ENCODE peak calls at places on chromosomes 12 and 14, in six cellular contexts. One of them, this sample, is unnamed.

GRCh38 chr12:47860279-47860841 is 40.7 kb upstream of the HDAC7 start:
- DNase-seq in CD8-positive, alpha-beta T cell: no peak
- DNase-seq in esophagus squamous epithelium: no peak
- DNase-seq in endodermal cell: no peak
- DNase-seq in BE2C: no peak
- DNase-seq in pancreas: no peak
- DNase-seq in this sample: no peak

GRCh38 chr12:113471619-113472171 is at the start of gene LHX5:
- DNase-seq in CD8-positive, alpha-beta T cell: no peak
- DNase-seq in esophagus squamous epithelium: no peak
- DNase-seq in endodermal cell: peak; percentile 86
- DNase-seq in BE2C: no peak
- DNase-seq in pancreas: no peak
- DNase-seq in this sample: no peak

GRCh38 chr12:75208851-75209781 is 523 bp downstream of the KCNC2 start:
- DNase-seq in CD8-positive, alpha-beta T cell: no peak
- DNase-seq in esophagus squamous epithelium: no peak
- DNase-seq in endodermal cell: peak; percentile 96
- DNase-seq in BE2C: no peak
- DNase-seq in pancreas: peak; percentile 22
- DNase-seq in this sample: no peak

GRCh38 chr14:102234331-102235264 is 70.4 kb downstream of the MOK start:
- DNase-seq in CD8-positive, alpha-beta T cell: no peak
- DNase-seq in esophagus squamous epithelium: no peak
- DNase-seq in endodermal cell: peak; percentile 53
- DNase-seq in BE2C: peak; percentile 49
- DNase-seq in pancreas: no peak
- DNase-seq in this sample: no peak

GRCh38 chr12:71865166-71865713 is 25.7 kb downstream of the TBC1D15 start:
- DNase-seq in CD8-positive, alpha-beta T cell: no peak
- DNase-seq in esophagus squamous epithelium: no peak
- DNase-seq in endodermal cell: no peak
- DNase-seq in BE2C: peak; percentile 11
- DNase-seq in pancreas: no peak
- DNase-seq in this sample: no peak

GRCh38 chr12:93533310-93533709 is 39.2 kb upstream of the SOCS2 start:
- DNase-seq in CD8-positive, alpha-beta T cell: no peak
- DNase-seq in esophagus squamous epithelium: no peak
- DNase-seq in endodermal cell: peak; percentile 22
- DNase-seq in BE2C: no peak
- DNase-seq in pancreas: no peak
- DNase-seq in this sample: no peak

GRCh38 chr14:95098984-95099599 is 58.2 kb downstream of the DICER1 start:
- DNase-seq in CD8-positive, alpha-beta T cell: peak; percentile 21
- DNase-seq in esophagus squamous epithelium: no peak
- DNase-seq in endodermal cell: peak; percentile 83
- DNase-seq in BE2C: peak; percentile 68
- DNase-seq in pancreas: peak; percentile 27
- DNase-seq in this sample: no peak

GRCh38 chr12:109193896-109194295 is 77.5 kb downstream of the ACACB start:
- DNase-seq in CD8-positive, alpha-beta T cell: no peak
- DNase-seq in esophagus squamous epithelium: no peak
- DNase-seq in endodermal cell: peak; percentile 25
- DNase-seq in BE2C: no peak
- DNase-seq in pancreas: no peak
- DNase-seq in this sample: no peak

GRCh38 chr12:47156167-47156736 is 76.5 kb upstream of the AMIGO2 start:
- DNase-seq in CD8-positive, alpha-beta T cell: no peak
- DNase-seq in esophagus squamous epithelium: no peak
- DNase-seq in endodermal cell: no peak
- DNase-seq in BE2C: no peak
- DNase-seq in pancreas: peak; percentile 75
- DNase-seq in this sample: no peak

GRCh38 chr12:3044141-3044630 is 33.0 kb upstream of the TSPAN9 start:
- DNase-seq in CD8-positive, alpha-beta T cell: no peak
- DNase-seq in esophagus squamous epithelium: no peak
- DNase-seq in endodermal cell: no peak
- DNase-seq in BE2C: no peak
- DNase-seq in pancreas: no peak
- DNase-seq in this sample: no peak

GRCh38 chr14:64845878-64846277 is 33.8 kb downstream of the SPTB start:
- DNase-seq in CD8-positive, alpha-beta T cell: no peak
- DNase-seq in esophagus squamous epithelium: no peak
- DNase-seq in endodermal cell: no peak
- DNase-seq in BE2C: no peak
- DNase-seq in pancreas: no peak
- DNase-seq in this sample: no peak

GRCh38 chr12:23525450-23526072 is 423.9 kb downstream of the SOX5 start:
- DNase-seq in CD8-positive, alpha-beta T cell: no peak
- DNase-seq in esophagus squamous epithelium: no peak
- DNase-seq in endodermal cell: no peak
- DNase-seq in BE2C: no peak
- DNase-seq in pancreas: no peak
- DNase-seq in this sample: no peak

GRCh38 chr12:78398750-78399149 is 465.8 kb upstream of the SYT1 start:
- DNase-seq in CD8-positive, alpha-beta T cell: no peak
- DNase-seq in esophagus squamous epithelium: no peak
- DNase-seq in endodermal cell: no peak
- DNase-seq in BE2C: no peak
- DNase-seq in pancreas: no peak
- DNase-seq in this sample: no peak

GRCh38 chr14:55889124-55889523 is 229.1 kb upstream of the PELI2 start:
- DNase-seq in CD8-positive, alpha-beta T cell: no peak
- DNase-seq in esophagus squamous epithelium: no peak
- DNase-seq in endodermal cell: no peak
- DNase-seq in BE2C: no peak
- DNase-seq in pancreas: no peak
- DNase-seq in this sample: no peak

GRCh38 chr12:53365245-53365904 is 14.6 kb upstream of the SP1 start:
- DNase-seq in CD8-positive, alpha-beta T cell: no peak
- DNase-seq in esophagus squamous epithelium: no peak
- DNase-seq in endodermal cell: no peak
- DNase-seq in BE2C: peak; percentile 38
- DNase-seq in pancreas: no peak
- DNase-seq in this sample: no peak

GRCh38 chr14:51715250-51715649 is 63.5 kb downstream of the FRMD6 start:
- DNase-seq in CD8-positive, alpha-beta T cell: no peak
- DNase-seq in esophagus squamous epithelium: no peak
- DNase-seq in endodermal cell: no peak
- DNase-seq in BE2C: no peak
- DNase-seq in pancreas: no peak
- DNase-seq in this sample: no peak

DNA sequence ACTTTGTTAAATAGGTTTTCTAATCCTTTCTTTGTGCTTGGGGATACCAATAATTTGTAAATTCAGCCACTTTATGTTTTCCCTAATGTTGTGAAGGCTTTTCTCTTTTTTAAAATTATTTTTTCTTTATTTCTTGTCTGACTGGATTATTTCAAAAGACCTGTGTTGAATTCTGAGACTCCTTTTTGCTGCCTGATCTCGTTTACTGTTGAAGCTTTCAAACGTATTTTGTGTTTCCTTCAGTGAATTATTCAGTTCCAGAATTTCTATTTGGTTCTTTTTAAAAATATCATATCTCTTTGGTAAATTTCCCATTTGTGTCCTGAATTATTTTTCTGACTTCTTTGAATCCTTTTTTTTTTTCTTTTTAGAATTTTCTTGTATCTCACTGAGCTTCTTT is 241.6 kb downstream of the LRIG3 start:
- DNase-seq in CD8-positive, alpha-beta T cell: no peak
- DNase-seq in esophagus squamous epithelium: no peak
- DNase-seq in endodermal cell: no peak
- DNase-seq in BE2C: no peak
- DNase-seq in pancreas: no peak
- DNase-seq in this sample: no peak
- H3K4me1 ChIP-seq in CD8-positive, alpha-beta T cell: no peaks in the 10 kb centered on the region
- H3K4me1 ChIP-seq in esophagus squamous epithelium: no peaks in the 10 kb centered on the region
- H3K4me1 ChIP-seq in endodermal cell: no peaks in the 10 kb centered on the region
- H3K4me1 ChIP-seq in BE2C: no peaks in the 10 kb centered on the region
- H3K4me1 ChIP-seq in pancreas: no peaks in the 10 kb centered on the region
- H3K4me1 ChIP-seq in this sample: no peaks in the 10 kb centered on the region

GRCh38 chr14:80587096-80587724 is 354.3 kb downstream of the CEP128 start:
- DNase-seq in CD8-positive, alpha-beta T cell: no peak
- DNase-seq in esophagus squamous epithelium: no peak
- DNase-seq in endodermal cell: no peak
- DNase-seq in BE2C: no peak
- DNase-seq in pancreas: no peak
- DNase-seq in this sample: no peak
- TF ChIP-seq CTCF in CD8-positive, alpha-beta T cell: peak; percentile 22
- TF ChIP-seq CTCF in esophagus squamous epithelium: peak; percentile 54
- TF ChIP-seq CTCF in endodermal cell: peak; percentile 70
- TF ChIP-seq CTCF in BE2C: peak; percentile 66
- TF ChIP-seq CTCF in pancreas: peak; percentile 22
- TF ChIP-seq CTCF in this sample: peak; percentile 33

GRCh38 chr14:92551066-92551841 is 37.7 kb downstream of the RIN3 start:
- DNase-seq in CD8-positive, alpha-beta T cell: no peak
- DNase-seq in esophagus squamous epithelium: no peak
- DNase-seq in endodermal cell: no peak
- DNase-seq in BE2C: no peak
- DNase-seq in pancreas: no peak
- DNase-seq in this sample: no peak

GRCh38 chr14:92549853-92550244 is 36.3 kb downstream of the RIN3 start:
- DNase-seq in CD8-positive, alpha-beta T cell: no peak
- DNase-seq in esophagus squamous epithelium: no peak
- DNase-seq in endodermal cell: no peak
- DNase-seq in BE2C: peak; percentile 29
- DNase-seq in pancreas: no peak
- DNase-seq in this sample: no peak

GRCh38 chr14:92552066-92552465 is 38.5 kb downstream of the RIN3 start:
- DNase-seq in CD8-positive, alpha-beta T cell: no peak
- DNase-seq in esophagus squamous epithelium: no peak
- DNase-seq in endodermal cell: no peak
- DNase-seq in BE2C: no peak
- DNase-seq in pancreas: no peak
- DNase-seq in this sample: no peak

GRCh38 chr14:92546347-92547053 is 32.9 kb downstream of the RIN3 start:
- DNase-seq in CD8-positive, alpha-beta T cell: no peak
- DNase-seq in esophagus squamous epithelium: no peak
- DNase-seq in endodermal cell: no peak
- DNase-seq in BE2C: no peak
- DNase-seq in pancreas: no peak
- DNase-seq in this sample: no peak

DNA sequence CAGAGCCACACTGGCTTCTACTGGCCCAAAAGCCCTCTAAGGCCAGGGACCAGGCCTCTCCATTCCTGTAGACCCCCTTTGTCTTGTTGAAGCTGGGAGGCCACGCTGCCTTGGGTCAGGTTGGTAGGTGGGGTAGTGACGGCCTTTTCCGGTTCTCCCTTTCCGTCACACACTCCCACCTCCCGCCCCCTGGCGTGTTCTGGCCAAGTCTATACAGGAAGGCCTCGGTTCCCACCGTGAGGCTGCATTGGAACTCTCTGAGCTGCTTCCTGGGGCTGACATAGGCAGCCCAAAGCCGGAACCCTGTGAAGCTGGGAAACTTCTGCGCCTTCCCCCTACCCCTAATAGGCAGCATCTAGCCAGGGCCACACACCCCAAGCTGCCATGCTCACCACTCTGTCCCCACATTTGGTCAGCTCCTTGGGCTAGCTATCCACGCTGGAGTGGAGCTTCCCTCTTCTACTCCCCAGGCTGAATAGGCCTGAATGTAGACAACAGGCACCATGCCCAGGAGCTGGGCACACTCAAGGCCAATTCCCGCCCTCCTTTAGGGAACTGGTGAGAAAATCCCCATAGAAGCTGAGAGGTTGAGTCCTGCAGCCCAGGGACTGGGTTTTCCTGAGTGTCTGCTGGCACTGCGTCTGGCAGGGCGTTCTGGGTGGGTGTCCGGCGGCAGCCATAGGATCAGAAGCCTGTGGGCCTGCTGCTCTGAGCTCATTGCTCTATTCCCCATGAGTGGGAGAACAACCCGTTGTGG is 35.7 kb downstream of the RIN3 start:
- DNase-seq in CD8-positive, alpha-beta T cell: no peak
- DNase-seq in esophagus squamous epithelium: no peak
- DNase-seq in endodermal cell: no peak
- DNase-seq in BE2C: no peak
- DNase-seq in pancreas: no peak
- DNase-seq in this sample: no peak
- H3K4me1 ChIP-seq in CD8-positive, alpha-beta T cell: peaks cover 45% of the 10 kb centered on the region
- H3K4me1 ChIP-seq in esophagus squamous epithelium: no peaks in the 10 kb centered on the region
- H3K4me1 ChIP-seq in endodermal cell: no peaks in the 10 kb centered on the region
- H3K4me1 ChIP-seq in BE2C: no peaks in the 10 kb centered on the region
- H3K4me1 ChIP-seq in pancreas: no peaks in the 10 kb centered on the region
- H3K4me1 ChIP-seq in this sample: peaks cover 47% of the 10 kb centered on the region

DNA sequence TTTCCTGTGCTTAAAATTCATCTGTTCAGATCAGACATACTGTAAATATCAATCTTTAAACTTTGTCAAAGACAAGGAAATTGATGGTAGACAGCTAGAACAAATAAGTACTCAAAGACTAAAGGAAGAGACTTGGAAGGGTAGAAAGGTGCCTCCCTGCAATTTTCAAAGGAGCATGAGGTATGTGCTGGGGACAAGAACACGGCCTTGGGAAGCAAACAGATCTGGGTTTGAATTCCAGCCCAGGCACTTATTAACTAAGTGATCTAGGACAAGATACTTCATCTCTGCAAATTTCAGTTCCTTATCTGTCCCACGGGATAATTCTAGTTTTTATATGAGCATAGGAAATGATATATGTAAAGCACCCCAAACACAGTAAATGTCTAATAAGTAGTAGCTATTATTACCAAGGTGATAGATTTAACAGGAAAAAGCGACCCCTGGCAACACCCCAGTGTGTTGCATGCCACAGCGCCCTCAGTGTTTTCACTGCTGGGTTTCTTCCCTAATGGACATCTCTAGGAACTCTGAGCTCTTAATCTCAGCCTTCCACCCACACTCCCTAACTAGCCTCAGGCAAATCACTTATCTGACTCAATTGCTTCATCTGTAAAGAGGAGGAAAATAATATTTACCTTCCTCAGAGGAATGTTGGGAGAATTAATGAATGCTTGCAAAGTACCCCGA is 44.7 kb upstream of the BMP4 start:
- DNase-seq in CD8-positive, alpha-beta T cell: no peak
- DNase-seq in esophagus squamous epithelium: no peak
- DNase-seq in endodermal cell: peak; percentile 63
- DNase-seq in BE2C: no peak
- DNase-seq in pancreas: no peak
- DNase-seq in this sample: no peak
- TF ChIP-seq CTCF in CD8-positive, alpha-beta T cell: no peak
- TF ChIP-seq CTCF in esophagus squamous epithelium: no peak
- TF ChIP-seq CTCF in endodermal cell: peak; percentile 72
- TF ChIP-seq CTCF in BE2C: peak; percentile 25
- TF ChIP-seq CTCF in pancreas: no peak
- TF ChIP-seq CTCF in this sample: no peak

GRCh38 chr12:8722286-8722685 is 24.5 kb downstream of the RIMKLB start:
- DNase-seq in CD8-positive, alpha-beta T cell: no peak
- DNase-seq in esophagus squamous epithelium: no peak
- DNase-seq in endodermal cell: no peak
- DNase-seq in BE2C: no peak
- DNase-seq in pancreas: no peak
- DNase-seq in this sample: no peak
- H3K4me1 ChIP-seq in CD8-positive, alpha-beta T cell: no peaks in the 10 kb centered on the region
- H3K4me1 ChIP-seq in esophagus squamous epithelium: no peaks in the 10 kb centered on the region
- H3K4me1 ChIP-seq in endodermal cell: no peaks in the 10 kb centered on the region
- H3K4me1 ChIP-seq in BE2C: no peaks in the 10 kb centered on the region
- H3K4me1 ChIP-seq in pancreas: no peaks in the 10 kb centered on the region
- H3K4me1 ChIP-seq in this sample: no peaks in the 10 kb centered on the region